ENCODE peak calls at places on chromosomes 1 and 21, in four cellular contexts. M is H1, F is IMR-90, C is H9. B is an unnamed sample.

GRCh38 chr1:240199758-240200655 is 108.3 kb downstream of the FMN2 start:
- DNase-seq in M (no peak), F (no peak), C (no peak), B (peak; percentile 92)

GRCh38 chr1:1358433-1359201 is at the start of gene MXRA8:
- DNase-seq in M (no peak), F (peak; percentile 82), C (peak; percentile 66), B (peak; percentile 78)

GRCh38 chr1:66613187-66613586 is 79.2 kb downstream of the SGIP1 start:
- DNase-seq in M (no peak), F (peak; percentile 44), C (no peak), B (no peak)

GRCh38 chr1:17128361-17128760 is 9.1 kb upstream of the PADI2 start:
- DNase-seq in M (no peak), F (peak; percentile 91), C (no peak), B (peak; percentile 83)

GRCh38 chr1:176517484-176517883 is 54.5 kb downstream of the PAPPA2 start:
- DNase-seq in M (no peak), F (no peak), C (no peak), B (peak; percentile 84)

GRCh38 chr1:41890841-41891311 is 27.8 kb downstream of the HIVEP3 start:
- DNase-seq in M (no peak), F (peak; percentile 29), C (no peak), B (no peak)

GRCh38 chr1:200992382-200993101 is 31.0 kb downstream of the KIF21B start:
- DNase-seq in M (no peak), F (no peak), C (no peak), B (no peak)

GRCh38 chr21:25640671-25641292 is 1.7 kb downstream of the JAM2 start:
- DNase-seq in M (no peak), F (no peak), C (no peak), B (no peak)

GRCh38 chr1:93907718-93908117 is 1.5 kb downstream of the GCLM start:
- DNase-seq in M (no peak), F (peak; percentile 54), C (no peak), B (no peak)

GRCh38 chr1:61056674-61057439 is 25.5 kb upstream of the NFIA start:
- DNase-seq in M (no peak), F (peak; percentile 38), C (no peak), B (peak; percentile 7)

DNA sequence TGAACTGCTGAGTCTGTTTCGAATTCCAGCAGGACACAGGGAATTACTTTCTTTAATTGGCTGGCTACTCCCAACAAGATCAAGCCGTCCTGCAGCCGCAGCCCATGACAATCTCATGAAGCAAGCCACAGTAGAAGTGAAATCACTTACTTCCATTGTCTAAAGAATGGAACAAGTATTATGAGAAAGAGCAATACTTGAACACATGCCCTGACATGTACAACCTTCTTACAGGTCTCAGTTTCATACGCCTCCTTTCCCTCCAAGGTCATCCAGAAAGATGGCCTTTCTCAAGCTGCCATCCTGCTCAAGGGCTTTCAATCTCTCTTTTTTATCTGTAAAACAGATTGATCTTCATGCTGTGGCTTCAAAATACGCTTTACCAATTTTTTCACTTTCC is 85.1 kb downstream of the PCSK9 start:
- DNase-seq in M (no peak), F (no peak), C (no peak), B (no peak)
- H3K56ac ChIP-seq in M (no peak overlapping the region), F (no peak overlapping the region), C (no peak overlapping the region), B (no peak overlapping the region)

GRCh38 chr1:98366343-98366742 is 295.2 kb upstream of the SNX7 start:
- DNase-seq in M (no peak), F (no peak), C (no peak), B (no peak)

GRCh38 chr1:98364544-98364943 is 297.0 kb upstream of the SNX7 start:
- DNase-seq in M (no peak), F (no peak), C (no peak), B (no peak)

GRCh38 chr1:98368995-98369394 is 292.5 kb upstream of the SNX7 start:
- DNase-seq in M (no peak), F (no peak), C (no peak), B (no peak)

GRCh38 chr1:98369463-98369862 is 292.1 kb upstream of the SNX7 start:
- DNase-seq in M (no peak), F (no peak), C (no peak), B (no peak)

GRCh38 chr1:98367426-98367825 is 294.1 kb upstream of the SNX7 start:
- DNase-seq in M (no peak), F (no peak), C (no peak), B (no peak)
- H4K5ac ChIP-seq in M (no peak overlapping the region), F (no peak overlapping the region), C (no peak overlapping the region), B (no peak overlapping the region)

DNA sequence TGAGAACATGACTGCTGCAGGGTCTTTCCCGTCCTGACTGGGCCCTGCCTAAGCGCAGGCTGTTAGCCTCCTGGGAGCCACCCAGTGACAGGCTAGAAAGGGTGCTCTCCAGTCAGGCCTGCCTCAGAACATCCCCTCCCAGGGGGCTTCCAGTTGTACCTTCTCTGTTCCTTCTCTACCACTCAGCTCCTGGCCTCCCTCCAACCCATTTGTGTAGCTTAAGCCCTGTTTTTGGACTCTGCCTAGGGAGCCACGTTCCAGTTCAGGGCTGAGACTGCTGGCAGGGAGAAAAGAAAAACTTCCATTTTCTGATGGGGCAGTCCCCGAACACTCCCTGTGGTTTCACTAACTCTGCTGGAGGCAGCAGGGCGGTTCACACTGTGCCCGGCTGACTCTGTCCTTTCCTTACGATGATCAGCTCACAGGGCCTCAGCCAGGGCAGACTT is 15.3 kb upstream of the POU3F1 start:
- DNase-seq in M (no peak), F (no peak), C (no peak), B (no peak)
- H2BK15ac ChIP-seq in M (no peak overlapping the region), F (no peak overlapping the region), C (no peak overlapping the region), B (no peak overlapping the region)

GRCh38 chr21:44579056-44579832 is 1.2 kb downstream of the KRTAP10-5 start:
- DNase-seq in M (no peak), F (no peak), C (peak; percentile 22), B (no peak)
- H3K56ac ChIP-seq in M (no peak overlapping the region), F (no peak overlapping the region), C (no peak overlapping the region), B (no peak overlapping the region)

GRCh38 chr1:108955111-108955510 is 8.2 kb downstream of the CLCC1 start:
- DNase-seq in M (no peak), F (no peak), C (no peak), B (no peak)
- H4K5ac ChIP-seq in M (no peak overlapping the region), F (no peak overlapping the region), C (no peak overlapping the region), B (no peak overlapping the region)

DNA sequence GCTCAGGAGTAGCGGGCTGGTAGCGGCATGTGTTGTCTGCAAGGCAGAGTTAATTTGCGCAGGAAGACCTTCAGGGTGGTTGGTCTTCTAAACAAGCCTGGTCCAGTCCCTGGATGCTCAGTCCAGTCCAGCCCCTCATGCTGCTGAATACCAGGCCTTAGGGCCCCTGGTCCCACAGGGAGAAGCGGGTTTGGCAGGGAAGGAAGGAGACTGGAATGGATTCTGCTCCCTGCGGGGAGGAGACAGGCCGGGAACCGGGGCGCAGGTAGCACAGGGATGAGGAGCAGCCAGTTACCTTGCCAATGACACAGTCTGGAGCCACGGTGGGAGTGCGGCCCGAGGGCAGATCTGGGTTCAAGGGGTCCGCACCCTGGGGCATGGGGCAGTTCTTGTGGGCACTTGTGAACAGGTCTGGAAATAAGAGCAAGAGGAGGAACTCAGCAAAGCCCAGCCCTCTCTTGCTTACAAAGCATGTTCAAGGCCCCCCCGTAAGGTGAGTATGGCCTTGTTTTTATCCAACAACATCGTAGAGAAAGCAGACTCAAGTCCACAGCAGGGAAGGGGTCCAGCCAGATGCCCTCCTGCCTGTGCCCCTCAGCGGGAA is 10.1 kb downstream of the FAM131C start:
- DNase-seq in M (no peak), F (no peak), C (no peak), B (no peak)
- H2BK15ac ChIP-seq in M (no peak overlapping the region), F (no peak overlapping the region), C (no peak overlapping the region), B (no peak overlapping the region)

GRCh38 chr1:51190996-51191395 is 45.1 kb upstream of the RNF11 start:
- DNase-seq in M (no peak), F (no peak), C (no peak), B (no peak)

GRCh38 chr1:51192213-51192843 is 43.7 kb upstream of the RNF11 start:
- DNase-seq in M (peak; percentile 9), F (peak; percentile 80), C (peak; percentile 56), B (peak; percentile 82)

GRCh38 chr1:51193564-51193963 is 42.5 kb upstream of the RNF11 start:
- DNase-seq in M (no peak), F (no peak), C (no peak), B (no peak)

GRCh38 chr1:51189421-51190073 is 46.5 kb upstream of the RNF11 start:
- DNase-seq in M (no peak), F (peak; percentile 79), C (no peak), B (peak; percentile 58)

GRCh38 chr1:51188230-51188629 is 47.8 kb upstream of the RNF11 start:
- DNase-seq in M (no peak), F (no peak), C (no peak), B (no peak)
- H3K56ac ChIP-seq in M (no peak overlapping the region), F (no peak overlapping the region), C (no peak overlapping the region), B (no peak overlapping the region)

GRCh38 chr1:236284291-236284711 is 2.5 kb upstream of the ERO1B start:
- DNase-seq in M (no peak), F (no peak), C (no peak), B (no peak)
- H4K5ac ChIP-seq in M (no peak overlapping the region), F (no peak overlapping the region), C (no peak overlapping the region), B (no peak overlapping the region)

GRCh38 chr1:109984190-109984455 is 442 bp upstream of the AHCYL1 start:
- DNase-seq in M (no peak), F (peak; percentile 34), C (no peak), B (no peak)
- H2BK15ac ChIP-seq in M (peak overlapping the region; percentile 1), F (peak overlapping the region; percentile 90), C (no peak overlapping the region), B (no peak overlapping the region)

DNA sequence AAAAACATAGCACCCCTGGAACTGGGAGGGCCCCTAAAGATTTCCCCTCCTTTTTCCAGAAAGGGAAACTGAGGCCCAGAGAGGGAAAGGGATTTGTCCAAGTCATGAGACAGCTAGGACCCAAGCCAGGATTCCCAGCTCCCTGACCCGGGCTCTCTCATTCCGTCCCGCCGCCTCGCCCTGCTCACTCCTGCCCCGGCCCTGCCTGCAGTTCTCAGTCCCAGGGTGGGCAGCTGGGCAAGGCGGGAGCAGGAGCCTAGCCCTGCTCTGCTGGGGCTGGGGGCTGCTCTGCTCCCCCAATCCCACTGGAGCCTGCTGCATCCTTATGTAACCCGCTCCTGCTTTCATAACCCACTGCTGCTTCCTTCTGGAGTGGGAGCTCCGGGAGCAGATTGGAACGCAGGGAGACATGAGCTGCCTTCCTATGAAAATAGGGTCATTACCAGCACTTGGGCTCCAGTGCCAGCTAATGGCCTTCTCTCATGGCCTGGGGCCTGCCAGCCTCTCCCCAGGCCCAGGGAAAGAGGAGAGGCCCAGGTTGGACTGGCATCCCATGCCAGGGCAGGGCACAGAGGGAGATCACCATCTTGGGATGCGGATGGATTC is 84.5 kb downstream of the CAMK2N1 start:
- DNase-seq in M (no peak), F (no peak), C (peak; percentile 17), B (no peak)
- H3K56ac ChIP-seq in M (no peak overlapping the region), F (no peak overlapping the region), C (no peak overlapping the region), B (no peak overlapping the region)